ENCODE peak calls at places on chromosomes 5 and 9, in ten cellular contexts. L is adrenal gland; J is uterus; W is astrocyte; D is aorta; V is thyroid gland; S is transverse colon; A is HepG2; G is upper lobe of right lung; K is CD8-positive, alpha-beta memory T cell. M is an unnamed sample.
A peak's percentile ranks its signal among the peaks of the same experiment; 100 is the strongest.

GRCh38 chr9:98317134-98317857 is 61.8 kb upstream of the TBC1D2 start:
- DNase-seq in L (no peak), J (no peak), W (peak; percentile 65), D (no peak), V (no peak), S (no peak), A (no peak), G (no peak), K (no peak), M (no peak)

GRCh38 chr5:27474054-27474323 is 435.6 kb upstream of the CDH9 start:
- DNase-seq in L (no peak), J (no peak), W (no peak), D (no peak), V (no peak), S (no peak), A (no peak), G (no peak), K (no peak), M (no peak)

GRCh38 chr9:127345566-127345965 is 51.4 kb upstream of the SLC2A8 start:
- DNase-seq in L (no peak), J (no peak), W (no peak), D (no peak), V (peak; percentile 97), S (no peak), A (no peak), G (no peak), K (no peak), M (no peak)

GRCh38 chr5:6820851-6821479 is 107.7 kb downstream of the TENT4A start:
- DNase-seq in L (no peak), J (no peak), W (no peak), D (no peak), V (peak; percentile 41), S (peak; percentile 21), A (peak; percentile 47), G (no peak), K (peak; percentile 8), M (no peak)

GRCh38 chr5:64331597-64332277 is 166.1 kb downstream of the RNF180 start:
- DNase-seq in L (no peak), J (no peak), W (no peak), D (peak; percentile 48), V (peak; percentile 93), S (no peak), A (no peak), G (peak; percentile 79), K (no peak), M (peak; percentile 24)

GRCh38 chr5:1140188-1140817 is 28.4 kb upstream of the SLC12A7 start:
- DNase-seq in L (peak; percentile 77), J (peak; percentile 69), W (peak; percentile 6), D (peak; percentile 81), V (peak; percentile 75), S (peak; percentile 89), A (peak; percentile 54), G (peak; percentile 89), K (peak; percentile 56), M (no peak)

GRCh38 chr5:137606401-137606800 is 107.3 kb upstream of the SPOCK1 start:
- DNase-seq in L (no peak), J (no peak), W (no peak), D (no peak), V (no peak), S (no peak), A (no peak), G (no peak), K (no peak), M (no peak)

GRCh38 chr5:101728933-101729332 is 567.2 kb downstream of the SLCO4C1 start:
- DNase-seq in L (no peak), J (no peak), W (no peak), D (no peak), V (no peak), S (no peak), A (peak; percentile 1), G (no peak), K (no peak), M (no peak)

GRCh38 chr9:123065191-123065590 is 31.7 kb downstream of the GPR21 start:
- DNase-seq in L (no peak), J (no peak), W (peak; percentile 47), D (no peak), V (no peak), S (no peak), A (no peak), G (no peak), K (no peak), M (no peak)

GRCh38 chr5:34652466-34652865 is 3.7 kb upstream of the RAI14 start:
- DNase-seq in L (no peak), J (no peak), W (no peak), D (no peak), V (peak; percentile 57), S (no peak), A (no peak), G (no peak), K (no peak), M (no peak)

GRCh38 chr9:136031094-136031493 is 64.0 kb downstream of the NACC2 start:
- DNase-seq in L (no peak), J (no peak), W (no peak), D (no peak), V (no peak), S (no peak), A (no peak), G (no peak), K (no peak), M (no peak)

GRCh38 chr9:104304925-104305324 is 199.1 kb upstream of the OR13F1 start:
- DNase-seq in L (no peak), J (no peak), W (no peak), D (no peak), V (no peak), S (no peak), A (no peak), G (no peak), K (no peak), M (no peak)

GRCh38 chr9:16864741-16865434 is 5.6 kb downstream of the BNC2 start:
- DNase-seq in L (no peak), J (no peak), W (peak; percentile 77), D (no peak), V (no peak), S (no peak), A (no peak), G (no peak), K (no peak), M (no peak)

GRCh38 chr9:136533775-136534157 is 12.1 kb downstream of the NOTCH1 start:
- DNase-seq in L (no peak), J (no peak), W (no peak), D (peak; percentile 77), V (no peak), S (peak; percentile 73), A (no peak), G (peak; percentile 86), K (peak; percentile 61), M (no peak)

GRCh38 chr9:105188746-105189145 is 55.7 kb upstream of the SLC44A1 start:
- DNase-seq in L (no peak), J (no peak), W (no peak), D (no peak), V (no peak), S (no peak), A (no peak), G (no peak), K (no peak), M (no peak)

GRCh38 chr9:132474253-132474652 is 64.2 kb downstream of the CFAP77 start:
- DNase-seq in L (no peak), J (no peak), W (no peak), D (no peak), V (no peak), S (no peak), A (peak; percentile 64), G (no peak), K (no peak), M (no peak)

GRCh38 chr5:91146221-91146620 is 236.9 kb downstream of the ARRDC3 start:
- DNase-seq in L (no peak), J (no peak), W (no peak), D (no peak), V (no peak), S (no peak), A (no peak), G (no peak), K (no peak), M (no peak)
- H3K4me1 ChIP-seq in L (peaks cover 23% of the 10 kb centered on the region), J (peaks cover 5% of the 10 kb centered on the region), W (no peaks in the 10 kb centered on the region), D (peaks cover 1% of the 10 kb centered on the region), V (peaks cover 42% of the 10 kb centered on the region), S (no peaks in the 10 kb centered on the region), A (no peaks in the 10 kb centered on the region), G (peaks cover 18% of the 10 kb centered on the region), K (no peaks in the 10 kb centered on the region), M (no peaks in the 10 kb centered on the region)

GRCh38 chr9:2157277-2158105 is 142.3 kb downstream of the SMARCA2 start:
- DNase-seq in L (peak; percentile 64), J (peak; percentile 34), W (peak; percentile 67), D (no peak), V (peak; percentile 55), S (peak; percentile 18), A (no peak), G (peak; percentile 65), K (no peak), M (peak; percentile 28)
- H3K4me1 ChIP-seq in L (peaks cover 20% of the 10 kb centered on the region), J (peaks cover 3% of the 10 kb centered on the region), W (peaks cover 23% of the 10 kb centered on the region), D (no peaks in the 10 kb centered on the region), V (peaks cover 13% of the 10 kb centered on the region), S (no peaks in the 10 kb centered on the region), A (peaks cover 11% of the 10 kb centered on the region), G (peaks cover 26% of the 10 kb centered on the region), K (peaks cover 27% of the 10 kb centered on the region), M (peaks cover 18% of the 10 kb centered on the region)

DNA sequence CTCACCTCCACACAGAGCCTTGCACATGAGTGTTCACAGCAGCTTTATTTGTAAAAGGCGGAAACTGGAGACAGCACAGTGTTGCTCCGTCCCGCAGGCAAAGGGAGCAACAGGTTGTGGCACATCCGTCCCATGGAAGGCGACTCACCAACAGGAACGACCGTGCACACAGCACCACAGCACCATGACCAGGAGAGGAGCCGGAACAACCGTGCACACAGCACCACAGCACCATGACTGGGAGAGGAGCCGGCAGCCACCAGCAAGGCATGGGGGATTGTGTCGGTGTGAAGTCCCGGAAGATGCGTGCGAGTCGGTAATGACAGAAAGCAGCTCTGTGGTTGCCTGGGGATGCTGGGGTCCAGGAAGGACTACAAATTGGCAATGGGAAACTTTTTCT is 158.5 kb downstream of the C9orf50 start:
- DNase-seq in L (no peak), J (no peak), W (no peak), D (no peak), V (no peak), S (no peak), A (no peak), G (no peak), K (no peak), M (no peak)
- H3K4me1 ChIP-seq in L (peaks cover 38% of the 10 kb centered on the region), J (peaks cover 14% of the 10 kb centered on the region), W (peaks cover 43% of the 10 kb centered on the region), D (no peaks in the 10 kb centered on the region), V (peaks cover 49% of the 10 kb centered on the region), S (peaks cover 56% of the 10 kb centered on the region), A (peaks cover 50% of the 10 kb centered on the region), G (peaks cover 39% of the 10 kb centered on the region), K (peaks cover 35% of the 10 kb centered on the region), M (peaks cover 50% of the 10 kb centered on the region)

DNA sequence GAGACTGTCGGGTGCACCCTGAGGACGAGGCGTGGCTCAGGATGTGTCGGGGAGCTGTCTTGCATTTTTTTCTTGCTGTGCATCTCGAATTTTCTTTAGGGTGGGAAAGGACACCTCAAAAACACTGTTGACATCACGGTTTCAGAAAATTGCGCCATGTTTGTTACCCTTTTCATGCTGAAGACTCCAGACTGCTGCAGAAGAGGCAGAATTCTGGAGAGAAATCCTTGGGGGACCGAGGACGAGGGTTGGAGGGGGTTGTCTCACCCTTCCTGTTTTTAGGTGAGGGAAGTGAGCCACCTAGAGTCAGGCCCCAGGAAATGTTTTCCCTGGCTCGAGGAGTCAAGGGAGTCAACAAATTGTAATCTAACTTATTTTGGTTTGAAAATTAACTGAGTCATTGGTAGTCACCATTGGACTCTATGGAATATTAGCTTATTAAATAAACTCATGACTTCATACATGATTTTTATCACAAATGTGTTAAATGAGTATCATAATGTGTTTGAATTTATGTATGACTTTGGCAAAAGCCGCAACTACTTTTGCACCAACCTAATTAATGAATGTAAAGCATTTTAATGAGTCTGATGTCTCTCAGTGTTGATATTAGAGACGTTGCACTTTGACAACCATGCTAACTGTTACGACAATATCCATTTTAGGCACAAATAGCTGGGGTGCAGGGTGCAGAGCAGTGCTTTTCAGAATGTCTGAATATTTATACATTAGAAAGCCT is 724 bp upstream of the LYSMD3 start:
- DNase-seq in L (peak; percentile 83), J (peak; percentile 66), W (peak; percentile 73), D (peak; percentile 65), V (peak; percentile 72), S (peak; percentile 69), A (peak; percentile 67), G (no peak), K (peak; percentile 40), M (peak; percentile 60)
- H3K4me1 ChIP-seq in L (peaks cover 5% of the 10 kb centered on the region), J (no peaks in the 10 kb centered on the region), W (peaks cover 12% of the 10 kb centered on the region), D (no peaks in the 10 kb centered on the region), V (peaks cover 14% of the 10 kb centered on the region), S (no peaks in the 10 kb centered on the region), A (peaks cover 30% of the 10 kb centered on the region), G (peaks cover 33% of the 10 kb centered on the region), K (peaks cover 23% of the 10 kb centered on the region), M (peaks cover 13% of the 10 kb centered on the region)